ENCODE peak calls at places on chromosome 1, in eight cellular contexts. P, L, S, E, J, Q, R and I are unnamed samples.

GRCh38 chr1:198156111-198156744 is 570 bp upstream of the NEK7 start:
- DNase-seq in P (peak), L (peak), S (no peak), E (no peak), J (peak), Q (peak), R (peak), I (peak)

GRCh38 chr1:109269212-109269980 is 13.5 kb downstream of the PSRC1 start:
- DNase-seq in P (no peak), L (no peak), S (no peak), E (no peak), J (no peak), Q (no peak), R (no peak), I (no peak)

GRCh38 chr1:50454911-50455310 is 31.7 kb upstream of the DMRTA2 start:
- DNase-seq in P (no peak), L (no peak), S (no peak), E (no peak), J (no peak), Q (no peak), R (no peak), I (no peak)

GRCh38 chr1:172497230-172497629 is 35.7 kb upstream of the SUCO start:
- DNase-seq in P (peak), L (no peak), S (no peak), E (peak), J (peak), Q (peak), R (peak), I (no peak)

GRCh38 chr1:110726755-110727154 is 52.0 kb upstream of the KCNA3 start:
- DNase-seq in P (no peak), L (no peak), S (peak), E (no peak), J (no peak), Q (no peak), R (no peak), I (no peak)

GRCh38 chr1:197664391-197664790 is 110.9 kb downstream of the DENND1B start:
- DNase-seq in P (no peak), L (no peak), S (no peak), E (no peak), J (no peak), Q (no peak), R (no peak), I (no peak)

GRCh38 chr1:39387452-39387851 is 104.0 kb upstream of the BMP8A start:
- DNase-seq in P (peak), L (no peak), S (no peak), E (no peak), J (peak), Q (no peak), R (peak), I (no peak)

GRCh38 chr1:155882235-155882634 is 22.9 kb downstream of the SYT11 start:
- DNase-seq in P (no peak), L (no peak), S (peak), E (no peak), J (no peak), Q (no peak), R (no peak), I (no peak)

GRCh38 chr1:227889047-227889862 is 58.5 kb downstream of the WNT9A start:
- DNase-seq in P (no peak), L (no peak), S (no peak), E (no peak), J (no peak), Q (no peak), R (no peak), I (no peak)

GRCh38 chr1:170707959-170708666 is 44.2 kb downstream of the PRRX1 start:
- DNase-seq in P (peak), L (no peak), S (no peak), E (no peak), J (peak), Q (no peak), R (peak), I (no peak)

GRCh38 chr1:30682396-30683275 is 40.7 kb downstream of the MATN1 start:
- DNase-seq in P (no peak), L (no peak), S (no peak), E (peak), J (no peak), Q (no peak), R (no peak), I (no peak)

GRCh38 chr1:231663211-231663792 is 36.7 kb downstream of the DISC1 start:
- DNase-seq in P (peak), L (no peak), S (no peak), E (no peak), J (peak), Q (no peak), R (no peak), I (no peak)

GRCh38 chr1:2374260-2375155 is 16.8 kb downstream of the MORN1 start:
- DNase-seq in P (no peak), L (no peak), S (no peak), E (no peak), J (no peak), Q (no peak), R (no peak), I (no peak)

GRCh38 chr1:100130552-100131077 is 2.1 kb downstream of the SASS6 start:
- DNase-seq in P (peak), L (no peak), S (no peak), E (no peak), J (no peak), Q (no peak), R (no peak), I (no peak)

GRCh38 chr1:15684042-15684461 is at the start of gene PLEKHM2:
- DNase-seq in P (peak), L (peak), S (no peak), E (peak), J (no peak), Q (peak), R (peak), I (peak)

GRCh38 chr1:4375812-4376211 is 278.6 kb upstream of the AJAP1 start:
- DNase-seq in P (no peak), L (no peak), S (no peak), E (no peak), J (peak), Q (no peak), R (peak), I (no peak)

GRCh38 chr1:93749894-93750301 is 68.3 kb upstream of the BCAR3 start:
- DNase-seq in P (no peak), L (no peak), S (no peak), E (no peak), J (no peak), Q (no peak), R (no peak), I (no peak)

GRCh38 chr1:117512728-117513321 is 93.0 kb upstream of the TENT5C start:
- DNase-seq in P (peak), L (no peak), S (no peak), E (peak), J (peak), Q (peak), R (no peak), I (no peak)

GRCh38 chr1:6259491-6260362 is 1.2 kb downstream of the GPR153 start:
- DNase-seq in P (peak), L (peak), S (no peak), E (peak), J (peak), Q (peak), R (peak), I (peak)

GRCh38 chr1:38586993-38587646 is 272.5 kb downstream of the RRAGC start:
- DNase-seq in P (peak), L (peak), S (peak), E (no peak), J (no peak), Q (peak), R (peak), I (no peak)

GRCh38 chr1:109312978-109313775 is 6.4 kb upstream of the MYBPHL start:
- DNase-seq in P (no peak), L (peak), S (no peak), E (no peak), J (no peak), Q (no peak), R (no peak), I (no peak)

GRCh38 chr1:195958131-195958530 is 650.1 kb downstream of the KCNT2 start:
- DNase-seq in P (no peak), L (no peak), S (no peak), E (no peak), J (no peak), Q (no peak), R (no peak), I (no peak)

GRCh38 chr1:203273869-203274602 is 31.3 kb upstream of the BTG2 start:
- DNase-seq in P (no peak), L (peak), S (no peak), E (peak), J (no peak), Q (no peak), R (no peak), I (no peak)

GRCh38 chr1:234530641-234531040 is 51.7 kb upstream of the TARBP1 start:
- DNase-seq in P (no peak), L (no peak), S (no peak), E (no peak), J (no peak), Q (no peak), R (no peak), I (no peak)

GRCh38 chr1:15410223-15410883 is 665 bp downstream of the EFHD2 start:
- DNase-seq in P (no peak), L (peak), S (no peak), E (no peak), J (no peak), Q (no peak), R (no peak), I (no peak)

GRCh38 chr1:230054092-230054749 is 12.8 kb upstream of the GALNT2 start:
- DNase-seq in P (no peak), L (no peak), S (no peak), E (no peak), J (no peak), Q (no peak), R (no peak), I (no peak)

GRCh38 chr1:91753878-91754277 is 132.1 kb downstream of the TGFBR3 start:
- DNase-seq in P (no peak), L (no peak), S (no peak), E (no peak), J (no peak), Q (no peak), R (no peak), I (no peak)

GRCh38 chr1:37305841-37306240 is 168.5 kb upstream of the ZC3H12A start:
- DNase-seq in P (no peak), L (no peak), S (no peak), E (no peak), J (no peak), Q (peak), R (no peak), I (no peak)

GRCh38 chr1:9905010-9905409 is 5.1 kb downstream of the CTNNBIP1 start:
- DNase-seq in P (peak), L (no peak), S (no peak), E (no peak), J (peak), Q (no peak), R (no peak), I (no peak)

GRCh38 chr1:55217226-55217996 is 2.2 kb upstream of the USP24 start:
- DNase-seq in P (no peak), L (no peak), S (no peak), E (peak), J (no peak), Q (peak), R (no peak), I (peak)

GRCh38 chr1:23756676-23757075 is 13.4 kb downstream of the ELOA start:
- DNase-seq in P (peak), L (no peak), S (no peak), E (no peak), J (peak), Q (no peak), R (no peak), I (no peak)

GRCh38 chr1:110011527-110012041 is 22.8 kb upstream of the STRIP1 start:
- DNase-seq in P (peak), L (peak), S (peak), E (no peak), J (peak), Q (peak), R (peak), I (peak)

GRCh38 chr1:156766288-156767100 is 841 bp upstream of the PRCC start:
- DNase-seq in P (no peak), L (no peak), S (no peak), E (no peak), J (no peak), Q (no peak), R (no peak), I (no peak)

GRCh38 chr1:117857434-117857833 is 72.0 kb downstream of the GDAP2 start:
- DNase-seq in P (no peak), L (no peak), S (no peak), E (no peak), J (no peak), Q (no peak), R (peak), I (no peak)